ENCODE peak calls at places on chromosome 16, in nine cellular contexts. G, M, N, C, O, J, W, L and S are unnamed samples.

GRCh38 chr16:27335349-27336052 is 21.7 kb downstream of the IL4R start:
- DNase-seq in G (no peak), M (no peak), N (no peak), C (no peak), O (no peak), J (no peak), W (no peak), L (peak; percentile 83), S (no peak)

GRCh38 chr16:11254913-11255736 is 879 bp downstream of the SOCS1 start:
- DNase-seq in G (no peak), M (no peak), N (peak; percentile 54), C (no peak), O (peak; percentile 58), J (peak; percentile 28), W (no peak), L (peak; percentile 86), S (peak; percentile 65)

GRCh38 chr16:22353188-22353919 is 21.1 kb downstream of the CDR2 start:
- DNase-seq in G (no peak), M (no peak), N (no peak), C (no peak), O (no peak), J (no peak), W (no peak), L (peak; percentile 86), S (no peak)

GRCh38 chr16:678858-679807 is 1.1 kb upstream of the STUB1 start:
- DNase-seq in G (peak; percentile 67), M (peak; percentile 40), N (peak; percentile 57), C (peak; percentile 87), O (peak; percentile 35), J (peak; percentile 64), W (peak; percentile 58), L (peak; percentile 64), S (peak; percentile 86)

GRCh38 chr16:19235886-19236285 is 49.6 kb upstream of the CLEC19A start:
- DNase-seq in G (no peak), M (no peak), N (no peak), C (no peak), O (no peak), J (no peak), W (no peak), L (no peak), S (no peak)

GRCh38 chr16:19114359-19115147 is 789 bp downstream of the ITPRIPL2 start:
- DNase-seq in G (no peak), M (no peak), N (peak; percentile 68), C (peak; percentile 77), O (no peak), J (peak; percentile 41), W (no peak), L (peak; percentile 89), S (peak; percentile 77)

GRCh38 chr16:9090101-9090959 is 1.1 kb upstream of the HAPSTR1 start:
- DNase-seq in G (peak; percentile 32), M (peak; percentile 31), N (peak; percentile 51), C (peak; percentile 79), O (peak; percentile 12), J (peak; percentile 25), W (no peak), L (peak; percentile 50), S (peak; percentile 66)

GRCh38 chr16:85851034-85851780 is 47.8 kb upstream of the IRF8 start:
- DNase-seq in G (no peak), M (no peak), N (no peak), C (no peak), O (no peak), J (no peak), W (no peak), L (no peak), S (no peak)

GRCh38 chr16:31700530-31701388 is 172.8 kb upstream of the ZNF267 start:
- DNase-seq in G (peak; percentile 87), M (peak; percentile 72), N (peak; percentile 73), C (peak; percentile 88), O (peak; percentile 84), J (peak; percentile 67), W (peak; percentile 78), L (peak; percentile 36), S (peak; percentile 91)

GRCh38 chr16:88013766-88014165 is 62.5 kb downstream of the BANP start:
- DNase-seq in G (no peak), M (no peak), N (no peak), C (peak; percentile 20), O (no peak), J (no peak), W (no peak), L (no peak), S (no peak)

GRCh38 chr16:85157372-85157771 is 45.1 kb upstream of the CIBAR2 start:
- DNase-seq in G (no peak), M (no peak), N (no peak), C (no peak), O (no peak), J (no peak), W (no peak), L (no peak), S (no peak)

GRCh38 chr16:77250395-77250794 is 51.2 kb downstream of the SYCE1L start:
- DNase-seq in G (no peak), M (no peak), N (no peak), C (no peak), O (no peak), J (no peak), W (no peak), L (peak; percentile 2), S (no peak)

GRCh38 chr16:48235556-48236136 is 8.5 kb upstream of the LONP2 start:
- DNase-seq in G (no peak), M (no peak), N (no peak), C (no peak), O (no peak), J (no peak), W (no peak), L (no peak), S (no peak)

GRCh38 chr16:67605641-67606040 is 39.3 kb upstream of the CARMIL2 start:
- DNase-seq in G (no peak), M (no peak), N (no peak), C (no peak), O (no peak), J (no peak), W (no peak), L (no peak), S (no peak)

GRCh38 chr16:8740775-8741355 is 56.6 kb downstream of the TMEM186 start:
- DNase-seq in G (no peak), M (no peak), N (no peak), C (no peak), O (no peak), J (no peak), W (no peak), L (no peak), S (peak; percentile 43)

GRCh38 chr16:89593841-89594240 is 18.3 kb downstream of the CPNE7 start:
- DNase-seq in G (no peak), M (no peak), N (no peak), C (no peak), O (peak; percentile 35), J (no peak), W (no peak), L (no peak), S (no peak)

GRCh38 chr16:89341274-89341673 is 123.8 kb downstream of the ZNF778 start:
- DNase-seq in G (no peak), M (no peak), N (no peak), C (no peak), O (no peak), J (no peak), W (no peak), L (no peak), S (no peak)

GRCh38 chr16:72371307-72372081 is 199.5 kb upstream of the PMFBP1 start:
- DNase-seq in G (no peak), M (no peak), N (peak; percentile 5), C (no peak), O (no peak), J (no peak), W (no peak), L (peak; percentile 50), S (no peak)

GRCh38 chr16:87461466-87461975 is 31.3 kb downstream of the ZCCHC14 start:
- DNase-seq in G (no peak), M (no peak), N (peak; percentile 76), C (peak; percentile 78), O (no peak), J (peak; percentile 6), W (no peak), L (peak; percentile 54), S (peak; percentile 74)

GRCh38 chr16:89958068-89958467 is 9.5 kb downstream of the DEF8 start:
- DNase-seq in G (no peak), M (no peak), N (peak; percentile 57), C (no peak), O (no peak), J (peak; percentile 35), W (no peak), L (peak; percentile 15), S (peak; percentile 58)

GRCh38 chr16:49825006-49825405 is 30.9 kb downstream of the ZNF423 start:
- DNase-seq in G (no peak), M (no peak), N (no peak), C (no peak), O (no peak), J (no peak), W (no peak), L (no peak), S (no peak)

GRCh38 chr16:71723537-71724319 is 773 bp downstream of the PHLPP2 start:
- DNase-seq in G (peak; percentile 82), M (peak; percentile 69), N (peak; percentile 75), C (peak; percentile 90), O (peak; percentile 71), J (peak; percentile 66), W (peak; percentile 83), L (peak; percentile 89), S (peak; percentile 89)

GRCh38 chr16:49504023-49504364 is 130.4 kb downstream of the C16orf78 start:
- DNase-seq in G (no peak), M (no peak), N (no peak), C (no peak), O (no peak), J (no peak), W (no peak), L (no peak), S (no peak)

GRCh38 chr16:15855704-15856003 is 1.2 kb downstream of the MYH11 start:
- DNase-seq in G (no peak), M (no peak), N (no peak), C (no peak), O (no peak), J (no peak), W (no peak), L (no peak), S (no peak)